ENCODE peak calls at places on chromosomes 13 and 19, in six cellular contexts. F is CD8-positive, alpha-beta T cell; U is epithelial cell of proximal tubule; K is osteocyte; S is hepatocyte; H is lung. I is an unnamed sample.

GRCh38 chr19:48644839-48645651 is 942 bp downstream of the CA11 start:
- DNase-seq in S (peak; percentile 85), K (no peak), H (peak; percentile 80), U (no peak), F (peak; percentile 49), I (peak; percentile 91)

GRCh38 chr13:32261567-32261966 is 53.6 kb downstream of the ZAR1L start:
- DNase-seq in S (peak; percentile 76), F (no peak), U (no peak), K (no peak), H (peak; percentile 72), I (peak; percentile 29)

GRCh38 chr19:956747-957451 is 27.2 kb upstream of the WDR18 start:
- DNase-seq in H (no peak), K (no peak), U (no peak), F (no peak), S (peak; percentile 79), I (peak; percentile 90)

GRCh38 chr13:110398564-110399507 is 91.8 kb downstream of the COL4A2 start:
- DNase-seq in S (no peak), F (no peak), K (no peak), H (no peak), U (no peak), I (no peak)

GRCh38 chr13:29457299-29457698 is 138.2 kb downstream of the SLC7A1 start:
- DNase-seq in K (no peak), U (peak; percentile 43), S (no peak), H (no peak), F (no peak), I (no peak)

GRCh38 chr13:75489502-75490263 is 7.7 kb upstream of the TBC1D4 start:
- DNase-seq in U (no peak), S (peak; percentile 33), K (no peak), H (peak; percentile 66), F (no peak), I (no peak)

GRCh38 chr19:9847087-9847671 is 12.1 kb downstream of the PIN1 start:
- DNase-seq in U (no peak), F (no peak), S (peak; percentile 73), K (peak; percentile 90), H (peak; percentile 39), I (peak; percentile 20)

GRCh38 chr19:45254044-45254531 is 3.0 kb downstream of the MARK4 start:
- DNase-seq in U (no peak), K (no peak), F (no peak), H (no peak), S (no peak), I (peak; percentile 24)